ENCODE peak calls at places on chromosomes 7 and 10, in ten cellular contexts. One of them, this sample, is unnamed.
A peak's percentile ranks its signal among the peaks of the same experiment; 100 is the strongest.

GRCh38 chr7:44615793-44616192 is 9.4 kb downstream of the OGDH start:
- DNase-seq in HFF-Myc: no peak
- DNase-seq in A549: no peak
- DNase-seq in SJSA1: no peak
- DNase-seq in adrenal gland: no peak
- DNase-seq in endothelial cell of umbilical vein: no peak
- DNase-seq in CD8-positive, alpha-beta T cell: no peak
- DNase-seq in neural progenitor cell: no peak
- DNase-seq in fibroblast of pulmonary artery: no peak
- DNase-seq in HCT116: no peak
- DNase-seq in this sample: no peak

GRCh38 chr7:41507686-41508268 is 195.1 kb downstream of the INHBA start:
- DNase-seq in neural progenitor cell: no peak
- DNase-seq in HCT116: no peak
- DNase-seq in A549: no peak
- DNase-seq in adrenal gland: no peak
- DNase-seq in endothelial cell of umbilical vein: no peak
- DNase-seq in HFF-Myc: no peak
- DNase-seq in CD8-positive, alpha-beta T cell: no peak
- DNase-seq in SJSA1: no peak
- DNase-seq in fibroblast of pulmonary artery: no peak
- DNase-seq in this sample: no peak

GRCh38 chr7:20449146-20449648 is 118.5 kb downstream of the ITGB8 start:
- DNase-seq in A549: no peak
- DNase-seq in neural progenitor cell: no peak
- DNase-seq in SJSA1: no peak
- DNase-seq in fibroblast of pulmonary artery: peak; percentile 70
- DNase-seq in HFF-Myc: no peak
- DNase-seq in HCT116: no peak
- DNase-seq in endothelial cell of umbilical vein: peak; percentile 81
- DNase-seq in adrenal gland: no peak
- DNase-seq in CD8-positive, alpha-beta T cell: no peak
- DNase-seq in this sample: no peak

GRCh38 chr10:110091830-110092229 is 84.0 kb downstream of the ADD3 start:
- DNase-seq in endothelial cell of umbilical vein: no peak
- DNase-seq in HFF-Myc: no peak
- DNase-seq in adrenal gland: no peak
- DNase-seq in A549: no peak
- DNase-seq in HCT116: no peak
- DNase-seq in fibroblast of pulmonary artery: no peak
- DNase-seq in SJSA1: no peak
- DNase-seq in neural progenitor cell: no peak
- DNase-seq in CD8-positive, alpha-beta T cell: no peak
- DNase-seq in this sample: no peak

GRCh38 chr7:133853706-133854276 is 273.3 kb upstream of the LRGUK start:
- DNase-seq in HCT116: peak; percentile 54
- DNase-seq in CD8-positive, alpha-beta T cell: no peak
- DNase-seq in SJSA1: peak; percentile 82
- DNase-seq in neural progenitor cell: peak; percentile 72
- DNase-seq in fibroblast of pulmonary artery: peak; percentile 69
- DNase-seq in adrenal gland: no peak
- DNase-seq in A549: peak; percentile 50
- DNase-seq in endothelial cell of umbilical vein: peak; percentile 27
- DNase-seq in HFF-Myc: peak; percentile 39
- DNase-seq in this sample: peak; percentile 63

GRCh38 chr7:20307901-20308300 is 22.8 kb upstream of the ITGB8 start:
- DNase-seq in adrenal gland: no peak
- DNase-seq in endothelial cell of umbilical vein: no peak
- DNase-seq in HCT116: no peak
- DNase-seq in fibroblast of pulmonary artery: no peak
- DNase-seq in SJSA1: no peak
- DNase-seq in HFF-Myc: no peak
- DNase-seq in A549: no peak
- DNase-seq in CD8-positive, alpha-beta T cell: no peak
- DNase-seq in neural progenitor cell: peak; percentile 48
- DNase-seq in this sample: no peak

GRCh38 chr7:137482466-137482865 is 138.9 kb upstream of the PTN start:
- DNase-seq in SJSA1: no peak
- DNase-seq in adrenal gland: no peak
- DNase-seq in fibroblast of pulmonary artery: no peak
- DNase-seq in neural progenitor cell: no peak
- DNase-seq in A549: no peak
- DNase-seq in HCT116: no peak
- DNase-seq in HFF-Myc: no peak
- DNase-seq in CD8-positive, alpha-beta T cell: no peak
- DNase-seq in endothelial cell of umbilical vein: no peak
- DNase-seq in this sample: no peak

GRCh38 chr10:92550924-92551323 is 23.0 kb downstream of the IDE start:
- DNase-seq in fibroblast of pulmonary artery: no peak
- DNase-seq in CD8-positive, alpha-beta T cell: no peak
- DNase-seq in neural progenitor cell: no peak
- DNase-seq in adrenal gland: no peak
- DNase-seq in HCT116: no peak
- DNase-seq in SJSA1: no peak
- DNase-seq in endothelial cell of umbilical vein: no peak
- DNase-seq in HFF-Myc: no peak
- DNase-seq in A549: no peak
- DNase-seq in this sample: no peak

DNA sequence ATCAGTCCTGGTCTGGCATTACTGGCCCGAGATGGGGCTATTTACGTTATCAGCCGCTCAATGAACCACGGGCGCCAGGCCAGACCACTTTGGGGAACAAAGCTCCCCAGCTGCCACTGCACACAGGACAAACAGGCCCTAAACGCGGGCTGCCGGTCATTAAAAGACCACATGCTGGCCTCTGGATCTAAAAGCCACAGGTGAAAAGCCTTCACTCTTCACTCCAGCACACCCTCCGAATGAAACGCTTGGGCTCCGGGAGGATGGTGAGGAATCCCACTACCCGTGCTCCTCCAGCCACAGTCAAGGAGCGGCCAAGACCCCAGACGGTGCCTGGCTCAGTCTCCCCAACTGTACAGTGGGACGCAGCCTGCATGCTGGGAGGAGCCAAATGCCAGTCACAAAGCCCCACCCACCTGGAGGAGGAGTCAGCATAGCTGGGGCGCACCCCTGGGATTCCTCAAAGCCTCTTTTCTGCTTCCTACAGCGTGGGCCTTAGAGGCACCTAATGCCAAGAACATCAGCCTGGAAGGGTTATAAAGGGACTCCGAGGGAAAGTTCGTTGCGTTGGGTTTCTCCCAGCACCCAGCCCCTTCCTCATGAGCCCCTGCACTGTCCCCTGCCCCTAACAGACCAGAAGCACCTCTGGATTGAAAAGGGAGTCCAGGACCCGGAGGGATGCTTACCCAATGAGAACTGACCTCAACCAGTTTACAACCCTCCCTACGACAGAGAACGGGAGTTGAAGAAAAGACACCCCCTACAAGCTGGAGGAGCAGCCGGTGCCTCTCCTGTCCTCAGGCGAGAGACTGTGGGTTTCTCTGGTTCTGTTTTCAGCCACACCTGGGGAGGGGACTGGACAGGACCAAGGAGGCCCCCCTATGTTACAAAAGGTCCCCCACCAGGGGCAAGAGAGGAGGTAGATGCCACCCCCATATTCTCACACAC is 4.7 kb downstream of the PDGFA start:
- DNase-seq in neural progenitor cell: peak; percentile 77
- DNase-seq in endothelial cell of umbilical vein: no peak
- DNase-seq in adrenal gland: no peak
- DNase-seq in A549: no peak
- DNase-seq in SJSA1: no peak
- DNase-seq in HCT116: no peak
- DNase-seq in HFF-Myc: no peak
- DNase-seq in fibroblast of pulmonary artery: no peak
- DNase-seq in CD8-positive, alpha-beta T cell: no peak
- DNase-seq in this sample: no peak
- H3K4me3 ChIP-seq in neural progenitor cell: peak overlapping the region; percentile 15
- H3K4me3 ChIP-seq in endothelial cell of umbilical vein: no peak overlapping the region
- H3K4me3 ChIP-seq in adrenal gland: no peak overlapping the region
- H3K4me3 ChIP-seq in A549: no peak overlapping the region
- H3K4me3 ChIP-seq in SJSA1: no peak overlapping the region
- H3K4me3 ChIP-seq in HCT116: no peak overlapping the region
- H3K4me3 ChIP-seq in HFF-Myc: no peak overlapping the region
- H3K4me3 ChIP-seq in fibroblast of pulmonary artery: no peak overlapping the region
- H3K4me3 ChIP-seq in CD8-positive, alpha-beta T cell: no peak overlapping the region
- H3K4me3 ChIP-seq in this sample: no peak overlapping the region

GRCh38 chr7:74443591-74444365 is 9.9 kb upstream of the GTF2IRD1 start:
- DNase-seq in HFF-Myc: no peak
- DNase-seq in SJSA1: no peak
- DNase-seq in fibroblast of pulmonary artery: no peak
- DNase-seq in HCT116: no peak
- DNase-seq in adrenal gland: no peak
- DNase-seq in CD8-positive, alpha-beta T cell: no peak
- DNase-seq in endothelial cell of umbilical vein: no peak
- DNase-seq in A549: no peak
- DNase-seq in neural progenitor cell: peak; percentile 21
- DNase-seq in this sample: no peak
- H3K4me3 ChIP-seq in HFF-Myc: no peak overlapping the region
- H3K4me3 ChIP-seq in SJSA1: no peak overlapping the region
- H3K4me3 ChIP-seq in fibroblast of pulmonary artery: no peak overlapping the region
- H3K4me3 ChIP-seq in HCT116: no peak overlapping the region
- H3K4me3 ChIP-seq in adrenal gland: no peak overlapping the region
- H3K4me3 ChIP-seq in CD8-positive, alpha-beta T cell: no peak overlapping the region
- H3K4me3 ChIP-seq in endothelial cell of umbilical vein: no peak overlapping the region
- H3K4me3 ChIP-seq in A549: no peak overlapping the region
- H3K4me3 ChIP-seq in neural progenitor cell: no peak overlapping the region
- H3K4me3 ChIP-seq in this sample: no peak overlapping the region

GRCh38 chr7:39623312-39624201 is at the start of gene RALA:
- DNase-seq in A549: peak; percentile 91
- DNase-seq in fibroblast of pulmonary artery: peak; percentile 97
- DNase-seq in endothelial cell of umbilical vein: peak; percentile 87
- DNase-seq in SJSA1: peak; percentile 96
- DNase-seq in CD8-positive, alpha-beta T cell: peak; percentile 75
- DNase-seq in HCT116: peak; percentile 82
- DNase-seq in adrenal gland: peak; percentile 95
- DNase-seq in HFF-Myc: peak; percentile 68
- DNase-seq in neural progenitor cell: peak; percentile 94
- DNase-seq in this sample: peak; percentile 84

GRCh38 chr7:39621784-39622411 is 1.5 kb upstream of the RALA start:
- DNase-seq in neural progenitor cell: no peak
- DNase-seq in SJSA1: no peak
- DNase-seq in A549: no peak
- DNase-seq in endothelial cell of umbilical vein: no peak
- DNase-seq in HCT116: no peak
- DNase-seq in CD8-positive, alpha-beta T cell: no peak
- DNase-seq in adrenal gland: no peak
- DNase-seq in fibroblast of pulmonary artery: no peak
- DNase-seq in HFF-Myc: no peak
- DNase-seq in this sample: no peak

GRCh38 chr7:39622609-39623311 is 612 bp upstream of the RALA start:
- DNase-seq in fibroblast of pulmonary artery: no peak
- DNase-seq in A549: peak; percentile 54
- DNase-seq in SJSA1: no peak
- DNase-seq in HCT116: no peak
- DNase-seq in CD8-positive, alpha-beta T cell: peak; percentile 16
- DNase-seq in adrenal gland: no peak
- DNase-seq in neural progenitor cell: no peak
- DNase-seq in endothelial cell of umbilical vein: peak; percentile 36
- DNase-seq in HFF-Myc: no peak
- DNase-seq in this sample: no peak

GRCh38 chr7:39618868-39619267 is 4.5 kb upstream of the RALA start:
- DNase-seq in neural progenitor cell: no peak
- DNase-seq in HCT116: no peak
- DNase-seq in HFF-Myc: no peak
- DNase-seq in A549: no peak
- DNase-seq in adrenal gland: no peak
- DNase-seq in SJSA1: no peak
- DNase-seq in fibroblast of pulmonary artery: no peak
- DNase-seq in endothelial cell of umbilical vein: no peak
- DNase-seq in CD8-positive, alpha-beta T cell: no peak
- DNase-seq in this sample: no peak

DNA sequence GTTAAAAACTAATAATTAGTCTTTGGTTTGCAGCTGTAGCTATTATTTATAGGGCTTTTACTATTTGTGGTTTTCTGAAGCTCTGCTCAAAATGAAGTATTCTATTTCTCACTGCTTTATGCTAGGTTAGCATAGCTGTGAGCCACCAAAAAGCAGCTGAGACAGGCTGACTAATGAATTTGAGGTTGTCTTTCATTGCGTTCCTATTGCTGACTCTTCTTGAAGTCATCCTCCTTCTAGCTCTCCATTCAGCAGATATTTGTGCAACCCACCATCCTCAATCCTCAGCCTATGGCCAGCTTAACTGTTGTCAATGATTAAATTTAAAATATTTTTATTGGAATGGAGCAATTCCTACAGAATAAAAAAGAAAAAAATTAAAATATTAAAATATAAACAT is 2.1 kb upstream of the RALA start:
- DNase-seq in A549: no peak
- DNase-seq in adrenal gland: no peak
- DNase-seq in fibroblast of pulmonary artery: peak; percentile 68
- DNase-seq in endothelial cell of umbilical vein: no peak
- DNase-seq in CD8-positive, alpha-beta T cell: no peak
- DNase-seq in SJSA1: peak; percentile 59
- DNase-seq in neural progenitor cell: no peak
- DNase-seq in HCT116: no peak
- DNase-seq in HFF-Myc: peak; percentile 43
- DNase-seq in this sample: peak; percentile 88
- H3K4me3 ChIP-seq in A549: no peak overlapping the region
- H3K4me3 ChIP-seq in adrenal gland: no peak overlapping the region
- H3K4me3 ChIP-seq in fibroblast of pulmonary artery: no peak overlapping the region
- H3K4me3 ChIP-seq in endothelial cell of umbilical vein: no peak overlapping the region
- H3K4me3 ChIP-seq in CD8-positive, alpha-beta T cell: no peak overlapping the region
- H3K4me3 ChIP-seq in SJSA1: no peak overlapping the region
- H3K4me3 ChIP-seq in neural progenitor cell: no peak overlapping the region
- H3K4me3 ChIP-seq in HCT116: no peak overlapping the region
- H3K4me3 ChIP-seq in HFF-Myc: no peak overlapping the region
- H3K4me3 ChIP-seq in this sample: no peak overlapping the region

GRCh38 chr10:132395704-132396494 is 1.1 kb upstream of the PWWP2B start:
- DNase-seq in fibroblast of pulmonary artery: peak; percentile 24
- DNase-seq in CD8-positive, alpha-beta T cell: no peak
- DNase-seq in HFF-Myc: no peak
- DNase-seq in A549: no peak
- DNase-seq in HCT116: no peak
- DNase-seq in neural progenitor cell: peak; percentile 81
- DNase-seq in adrenal gland: peak; percentile 90
- DNase-seq in endothelial cell of umbilical vein: peak; percentile 22
- DNase-seq in SJSA1: no peak
- DNase-seq in this sample: no peak

GRCh38 chr10:132394936-132395703 is 1.9 kb upstream of the PWWP2B start:
- DNase-seq in HFF-Myc: no peak
- DNase-seq in A549: no peak
- DNase-seq in endothelial cell of umbilical vein: no peak
- DNase-seq in HCT116: no peak
- DNase-seq in fibroblast of pulmonary artery: no peak
- DNase-seq in adrenal gland: peak; percentile 65
- DNase-seq in SJSA1: no peak
- DNase-seq in neural progenitor cell: no peak
- DNase-seq in CD8-positive, alpha-beta T cell: no peak
- DNase-seq in this sample: no peak

GRCh38 chr10:132397671-132398565 is 918 bp downstream of the PWWP2B start:
- DNase-seq in HCT116: no peak
- DNase-seq in A549: no peak
- DNase-seq in fibroblast of pulmonary artery: peak; percentile 34
- DNase-seq in neural progenitor cell: peak; percentile 58
- DNase-seq in CD8-positive, alpha-beta T cell: no peak
- DNase-seq in endothelial cell of umbilical vein: peak; percentile 37
- DNase-seq in adrenal gland: peak; percentile 94
- DNase-seq in HFF-Myc: no peak
- DNase-seq in SJSA1: no peak
- DNase-seq in this sample: no peak

GRCh38 chr10:132397036-132397541 is at the start of gene PWWP2B:
- DNase-seq in SJSA1: no peak
- DNase-seq in endothelial cell of umbilical vein: no peak
- DNase-seq in HFF-Myc: no peak
- DNase-seq in CD8-positive, alpha-beta T cell: no peak
- DNase-seq in A549: no peak
- DNase-seq in adrenal gland: peak; percentile 66
- DNase-seq in HCT116: no peak
- DNase-seq in neural progenitor cell: peak; percentile 70
- DNase-seq in fibroblast of pulmonary artery: peak; percentile 23
- DNase-seq in this sample: no peak

DNA sequence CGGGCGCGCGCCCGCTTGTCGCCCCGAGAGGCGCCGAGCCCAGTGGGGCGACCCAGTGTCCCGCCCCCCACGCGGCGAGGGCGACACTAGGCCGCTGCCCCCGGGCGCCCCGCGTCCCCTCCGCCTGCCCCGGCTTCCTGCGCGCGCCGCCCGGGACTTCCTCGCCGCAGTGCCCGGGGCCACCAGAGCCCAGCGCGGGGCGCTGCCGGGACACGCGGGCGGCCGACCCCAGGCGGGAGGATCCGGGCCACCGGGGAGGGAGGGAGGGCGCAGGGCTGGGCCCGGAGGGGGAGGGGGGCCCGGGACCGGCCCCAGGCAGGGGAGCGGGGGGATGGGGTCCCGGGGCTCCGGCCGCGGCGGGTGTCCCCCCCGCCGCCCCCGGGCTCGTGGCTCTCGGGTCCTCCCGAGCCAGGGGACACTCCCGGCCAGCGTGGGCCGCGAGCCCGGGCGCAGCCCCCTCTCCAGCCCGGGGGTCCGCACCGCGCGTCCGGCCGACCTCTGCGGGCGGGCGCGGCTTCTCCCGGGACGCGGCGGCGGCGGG is 435 bp upstream of the PWWP2B start:
- DNase-seq in neural progenitor cell: peak; percentile 86
- DNase-seq in A549: no peak
- DNase-seq in HFF-Myc: no peak
- DNase-seq in HCT116: no peak
- DNase-seq in SJSA1: no peak
- DNase-seq in fibroblast of pulmonary artery: peak; percentile 36
- DNase-seq in adrenal gland: peak; percentile 80
- DNase-seq in CD8-positive, alpha-beta T cell: no peak
- DNase-seq in endothelial cell of umbilical vein: no peak
- DNase-seq in this sample: no peak
- H3K4me3 ChIP-seq in neural progenitor cell: peak overlapping the region; percentile 55
- H3K4me3 ChIP-seq in A549: peak overlapping the region; percentile 100
- H3K4me3 ChIP-seq in HFF-Myc: peak overlapping the region; percentile 71
- H3K4me3 ChIP-seq in HCT116: peak overlapping the region; percentile 48
- H3K4me3 ChIP-seq in SJSA1: peak overlapping the region; percentile 78
- H3K4me3 ChIP-seq in fibroblast of pulmonary artery: peak overlapping the region; percentile 44
- H3K4me3 ChIP-seq in adrenal gland: peak overlapping the region; percentile 88
- H3K4me3 ChIP-seq in CD8-positive, alpha-beta T cell: peak overlapping the region; percentile 30
- H3K4me3 ChIP-seq in endothelial cell of umbilical vein: no peak overlapping the region
- H3K4me3 ChIP-seq in this sample: peak overlapping the region; percentile 41